ENCODE peak calls at places on chromosomes 13 and 19, in ten cellular contexts. E, R, J, P, C, X, G, Z, W and A are unnamed samples.

GRCh38 chr13:38180100-38180499 is 169.6 kb upstream of the UFM1 start:
- DNase-seq in E (no peak), P (no peak), X (no peak), W (no peak), Z (peak; percentile 89), G (no peak), J (no peak), R (no peak), C (no peak), A (no peak)

GRCh38 chr13:21717817-21718216 is 46.9 kb downstream of the FGF9 start:
- DNase-seq in R (peak; percentile 58), P (peak; percentile 82), C (no peak), G (no peak), X (peak; percentile 26), W (no peak), E (peak; percentile 90), J (no peak), Z (no peak), A (no peak)

GRCh38 chr19:33640773-33641172 is 19.0 kb downstream of the CHST8 start:
- DNase-seq in Z (no peak), W (no peak), J (no peak), X (no peak), G (peak; percentile 48), E (no peak), C (no peak), P (peak; percentile 67), R (peak; percentile 58), A (no peak)

GRCh38 chr13:79662882-79663281 is 181.9 kb downstream of the NDFIP2 start:
- DNase-seq in P (no peak), R (no peak), G (no peak), E (peak; percentile 78), X (no peak), C (peak; percentile 61), J (no peak), W (no peak), Z (peak; percentile 20), A (peak; percentile 19)

GRCh38 chr13:99542788-99543406 is 41.6 kb downstream of the TM9SF2 start:
- DNase-seq in C (no peak), X (no peak), E (no peak), R (no peak), G (no peak), J (no peak), P (no peak), W (no peak), Z (no peak), A (no peak)

GRCh38 chr19:39617745-39618144 is 15.4 kb downstream of the LGALS13 start:
- DNase-seq in P (no peak), W (no peak), C (no peak), G (no peak), J (no peak), E (no peak), Z (no peak), X (no peak), R (no peak), A (no peak)

GRCh38 chr19:10173527-10173926 is 21.2 kb downstream of the DNMT1 start:
- DNase-seq in G (no peak), C (no peak), W (no peak), Z (peak; percentile 24), R (no peak), E (no peak), P (no peak), J (no peak), X (no peak), A (no peak)

GRCh38 chr19:7349961-7350711 is 1.4 kb downstream of the ARHGEF18 start:
- DNase-seq in Z (no peak), R (no peak), X (no peak), W (no peak), G (peak; percentile 66), P (no peak), C (no peak), E (no peak), J (no peak), A (no peak)

GRCh38 chr13:36601186-36601585 is 72.6 kb upstream of the SERTM1 start:
- DNase-seq in C (no peak), X (no peak), E (no peak), P (no peak), G (no peak), J (no peak), R (no peak), W (no peak), Z (no peak), A (no peak)

GRCh38 chr19:19053508-19054314 is 10.1 kb upstream of the SLC25A42 start:
- DNase-seq in W (peak; percentile 68), X (peak; percentile 91), E (peak; percentile 73), G (peak; percentile 86), C (peak; percentile 86), J (peak; percentile 70), R (peak; percentile 72), Z (no peak), P (peak; percentile 90), A (no peak)

GRCh38 chr19:19628499-19629134 is 597 bp upstream of the LPAR2 start:
- DNase-seq in X (peak; percentile 95), E (peak; percentile 93), R (peak; percentile 95), J (peak; percentile 85), P (peak; percentile 96), G (no peak), W (peak; percentile 73), C (peak; percentile 86), Z (peak; percentile 81), A (no peak)

GRCh38 chr19:18479964-18480723 is 41.7 kb downstream of the ELL start:
- DNase-seq in P (no peak), Z (peak; percentile 66), C (no peak), E (no peak), G (peak; percentile 88), X (no peak), W (no peak), J (peak; percentile 49), R (no peak), A (peak; percentile 87)

GRCh38 chr19:34505321-34506025 is 23.9 kb downstream of the WTIP start:
- DNase-seq in G (no peak), X (no peak), Z (no peak), E (no peak), J (no peak), P (no peak), R (no peak), W (no peak), C (no peak), A (no peak)

GRCh38 chr13:113117335-113117872 is 5.2 kb upstream of the F10 start:
- DNase-seq in R (peak; percentile 21), P (no peak), Z (no peak), G (peak; percentile 72), W (no peak), J (peak; percentile 17), E (peak; percentile 70), C (no peak), X (no peak), A (peak; percentile 8)

GRCh38 chr19:43502419-43502976 is 2.0 kb downstream of the PHLDB3 start:
- DNase-seq in C (no peak), Z (no peak), W (no peak), X (no peak), J (no peak), P (peak; percentile 54), E (no peak), G (no peak), R (no peak), A (no peak)

GRCh38 chr19:4830332-4830731 is 1.2 kb downstream of the TICAM1 start:
- DNase-seq in E (no peak), P (no peak), J (no peak), W (no peak), C (no peak), Z (no peak), R (no peak), X (no peak), G (no peak), A (no peak)

GRCh38 chr13:72716776-72717175 is 10.7 kb downstream of the MZT1 start:
- DNase-seq in E (no peak), J (no peak), W (no peak), P (no peak), Z (no peak), G (no peak), X (no peak), C (no peak), R (no peak), A (no peak)

GRCh38 chr13:113589251-113589960 is 4.9 kb downstream of the TFDP1 start:
- DNase-seq in P (peak; percentile 26), W (no peak), Z (no peak), C (no peak), J (peak; percentile 20), X (no peak), E (no peak), R (no peak), G (peak; percentile 55), A (no peak)

GRCh38 chr13:42054798-42055499 is 6.5 kb downstream of the DGKH start:
- DNase-seq in X (no peak), E (no peak), P (no peak), J (no peak), Z (no peak), G (no peak), W (no peak), C (no peak), R (no peak), A (no peak)

GRCh38 chr19:30231408-30232318 is 140.5 kb upstream of the ZNF536 start:
- DNase-seq in J (no peak), Z (no peak), W (no peak), P (no peak), G (no peak), C (no peak), X (no peak), E (no peak), R (no peak), A (no peak)
- H3K27me3 ChIP-seq in J (peaks cover 49% of the 10 kb centered on the region), Z (peaks cover 6% of the 10 kb centered on the region), W (peaks cover 20% of the 10 kb centered on the region), P (peaks cover 61% of the 10 kb centered on the region), G (no peaks in the 10 kb centered on the region), C (peaks cover 78% of the 10 kb centered on the region), X (peaks cover 64% of the 10 kb centered on the region), E (peaks cover 7% of the 10 kb centered on the region), R (peaks cover 26% of the 10 kb centered on the region), A (peaks cover 32% of the 10 kb centered on the region)

DNA sequence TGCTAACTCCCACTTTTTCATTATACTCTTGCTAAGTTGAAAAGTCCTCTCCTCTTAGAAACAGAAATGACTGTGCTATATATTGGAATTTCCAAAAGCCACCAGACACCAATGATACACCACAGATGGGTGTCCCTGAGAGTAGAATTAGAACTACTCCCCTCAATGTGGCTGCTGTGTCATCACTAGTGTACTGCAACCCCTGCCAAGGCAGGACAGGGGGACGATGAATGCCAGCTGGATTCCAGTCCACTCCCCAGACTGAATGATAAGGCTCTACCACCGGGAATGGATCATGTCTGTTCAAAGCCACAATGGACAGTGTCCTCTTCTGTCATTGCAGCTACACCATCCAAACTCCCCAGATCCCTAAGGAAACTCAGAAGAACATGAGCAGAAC is 69.7 kb upstream of the EDNRB start:
- DNase-seq in X (no peak), C (no peak), P (no peak), J (no peak), R (no peak), Z (no peak), G (no peak), W (no peak), E (no peak), A (no peak)
- H3K4me1 ChIP-seq in X (no peaks in the 10 kb centered on the region), C (peaks cover 12% of the 10 kb centered on the region), P (peaks cover 9% of the 10 kb centered on the region), J (no peaks in the 10 kb centered on the region), R (no peaks in the 10 kb centered on the region), Z (no peaks in the 10 kb centered on the region), G (no peaks in the 10 kb centered on the region), W (no peaks in the 10 kb centered on the region), E (peaks cover 4% of the 10 kb centered on the region), A (peaks cover 6% of the 10 kb centered on the region)

GRCh38 chr13:62453761-62454160 is 1038.1 kb upstream of the PCDH20 start:
- DNase-seq in C (no peak), X (no peak), J (no peak), P (no peak), Z (no peak), E (no peak), W (no peak), R (no peak), G (no peak), A (no peak)
- H3K27me3 ChIP-seq in C (no peaks in the 10 kb centered on the region), X (no peaks in the 10 kb centered on the region), J (no peaks in the 10 kb centered on the region), P (no peaks in the 10 kb centered on the region), Z (no peaks in the 10 kb centered on the region), E (no peaks in the 10 kb centered on the region), W (no peaks in the 10 kb centered on the region), R (no peaks in the 10 kb centered on the region), G (no peaks in the 10 kb centered on the region), A (no peaks in the 10 kb centered on the region)

GRCh38 chr19:49116544-49116943 is 2.4 kb downstream of the LIN7B start:
- DNase-seq in X (no peak), C (no peak), W (no peak), J (peak; percentile 40), Z (no peak), E (no peak), P (no peak), R (no peak), G (no peak), A (no peak)
- H3K4me1 ChIP-seq in X (peaks cover 4% of the 10 kb centered on the region), C (peaks cover 22% of the 10 kb centered on the region), W (peaks cover 36% of the 10 kb centered on the region), J (peaks cover 51% of the 10 kb centered on the region), Z (peaks cover 9% of the 10 kb centered on the region), E (no peaks in the 10 kb centered on the region), P (no peaks in the 10 kb centered on the region), R (peaks cover 3% of the 10 kb centered on the region), G (no peaks in the 10 kb centered on the region), A (peaks cover 21% of the 10 kb centered on the region)